ENCODE peak calls at places on chromosomes 13 and 19, in eight cellular contexts. G is ascending aorta; W is uterus; T is CD8-positive, alpha-beta memory T cell; D is cardiac muscle cell; L is stomach; H is effector memory CD4-positive, alpha-beta T cell; U is colonic mucosa. E is an unnamed sample. For H3K4me1, the result is how much of the 10 kb centered on the place peaks cover.

GRCh38 chr13:85031771-85032170 is 767.4 kb downstream of the SLITRK6 start:
- DNase-seq in G (no peak), W (no peak), T (no peak), D (no peak), L (no peak), H (no peak), U (no peak), E (no peak)

GRCh38 chr13:98286814-98287213 is 109.7 kb upstream of the RNF113B start:
- DNase-seq in G (no peak), W (no peak), T (no peak), D (no peak), L (no peak), H (no peak), U (no peak), E (no peak)

GRCh38 chr13:105957769-105958438 is 577.6 kb downstream of the EFNB2 start:
- DNase-seq in G (no peak), W (no peak), T (no peak), D (no peak), L (no peak), H (no peak), U (no peak), E (no peak)

GRCh38 chr19:1469200-1469935 is 9.6 kb downstream of the C19orf25 start:
- DNase-seq in G (no peak), W (no peak), T (no peak), D (peak), L (no peak), H (no peak), U (no peak), E (no peak)

GRCh38 chr19:10881403-10882107 is 10.2 kb downstream of the CARM1 start:
- DNase-seq in G (no peak), W (no peak), T (no peak), D (peak), L (no peak), H (no peak), U (no peak), E (no peak)

GRCh38 chr13:43136940-43137574 is 113.7 kb downstream of the DNAJC15 start:
- DNase-seq in G (no peak), W (no peak), T (no peak), D (no peak), L (no peak), H (no peak), U (no peak), E (no peak)

GRCh38 chr13:103184413-103184812 is 118.2 kb upstream of the SLC10A2 start:
- DNase-seq in G (no peak), W (no peak), T (no peak), D (no peak), L (no peak), H (no peak), U (no peak), E (no peak)

GRCh38 chr13:36919206-36919832 is 719 bp downstream of the SMAD9 start:
- DNase-seq in G (peak), W (peak), T (no peak), D (peak), L (peak), H (no peak), U (peak), E (peak)

GRCh38 chr13:92224052-92224821 is 825.8 kb downstream of the GPC5 start:
- DNase-seq in G (no peak), W (no peak), T (no peak), D (no peak), L (no peak), H (no peak), U (no peak), E (no peak)

GRCh38 chr13:20351279-20352022 is 119.3 kb upstream of the GJB6 start:
- DNase-seq in G (no peak), W (no peak), T (no peak), D (no peak), L (no peak), H (no peak), U (no peak), E (no peak)

GRCh38 chr19:7999376-7999775 is 6.1 kb downstream of the ELAVL1 start:
- DNase-seq in G (no peak), W (no peak), T (no peak), D (no peak), L (no peak), H (no peak), U (no peak), E (no peak)

GRCh38 chr19:10430505-10431253 is 10.3 kb downstream of the PDE4A start:
- DNase-seq in G (peak), W (peak), T (no peak), D (peak), L (peak), H (no peak), U (peak), E (peak)

GRCh38 chr19:54021932-54022331 is 30.5 kb downstream of the CACNG6 start:
- DNase-seq in G (no peak), W (no peak), T (no peak), D (no peak), L (no peak), H (no peak), U (no peak), E (no peak)

GRCh38 chr13:105773887-105774538 is 761.4 kb downstream of the EFNB2 start:
- DNase-seq in G (no peak), W (no peak), T (no peak), D (no peak), L (no peak), H (no peak), U (no peak), E (no peak)

GRCh38 chr13:100544866-100545683 is 43.5 kb downstream of the GGACT start:
- DNase-seq in G (peak), W (no peak), T (no peak), D (no peak), L (peak), H (no peak), U (no peak), E (peak)

GRCh38 chr13:40478775-40479174 is 187.7 kb downstream of the FOXO1 start:
- DNase-seq in G (no peak), W (no peak), T (no peak), D (no peak), L (no peak), H (no peak), U (no peak), E (no peak)

GRCh38 chr13:66665991-66666390 is 564.1 kb downstream of the PCDH9 start:
- DNase-seq in G (no peak), W (no peak), T (no peak), D (peak), L (no peak), H (no peak), U (no peak), E (peak)

GRCh38 chr13:107413005-107413404 is 802.3 kb downstream of the LIG4 start:
- DNase-seq in G (no peak), W (no peak), T (no peak), D (no peak), L (no peak), H (no peak), U (no peak), E (no peak)

GRCh38 chr13:19123502-19123901 is 58.1 kb downstream of the TUBA3C start:
- DNase-seq in G (no peak), W (no peak), T (no peak), D (no peak), L (no peak), H (no peak), U (no peak), E (no peak)

GRCh38 chr13:56755181-56755580 is 385.5 kb upstream of the PRR20A start:
- DNase-seq in G (no peak), W (no peak), T (no peak), D (peak), L (no peak), H (no peak), U (no peak), E (no peak)

GRCh38 chr19:6730153-6730804 is 7.1 kb downstream of the GPR108 start:
- DNase-seq in G (peak), W (peak), T (no peak), D (peak), L (peak), H (peak), U (peak), E (peak)

GRCh38 chr19:53553865-53554791 is 16.2 kb downstream of the ZNF331 start:
- DNase-seq in G (peak), W (peak), T (peak), D (peak), L (peak), H (peak), U (peak), E (peak)

GRCh38 chr19:55638864-55639359 is 1.9 kb upstream of the ZNF580 start:
- DNase-seq in G (no peak), W (no peak), T (peak), D (peak), L (no peak), H (no peak), U (no peak), E (peak)

GRCh38 chr19:10766681-10767201 is 48.9 kb downstream of the DNM2 start:
- DNase-seq in G (no peak), W (no peak), T (no peak), D (no peak), L (peak), H (no peak), U (no peak), E (no peak)

GRCh38 chr19:49489601-49490167 is 2.3 kb downstream of the RPL13A start:
- DNase-seq in G (no peak), W (no peak), T (no peak), D (no peak), L (no peak), H (no peak), U (no peak), E (no peak)

GRCh38 chr19:7865262-7865911 is 8.8 kb downstream of the PRR36 start:
- DNase-seq in G (no peak), W (no peak), T (no peak), D (no peak), L (no peak), H (no peak), U (no peak), E (no peak)

GRCh38 chr19:8148410-8149231 is 771 bp downstream of the FBN3 start:
- DNase-seq in G (no peak), W (no peak), T (no peak), D (peak), L (no peak), H (no peak), U (no peak), E (peak)

GRCh38 chr13:87554045-87554444 is 117.1 kb upstream of the SLITRK5 start:
- DNase-seq in G (no peak), W (no peak), T (no peak), D (no peak), L (no peak), H (no peak), U (no peak), E (no peak)

GRCh38 chr13:114125589-114125988 is 6.8 kb downstream of the RASA3 start:
- DNase-seq in G (peak), W (no peak), T (no peak), D (no peak), L (no peak), H (no peak), U (no peak), E (no peak)

GRCh38 chr13:114123876-114124275 is 8.5 kb downstream of the RASA3 start:
- DNase-seq in G (no peak), W (no peak), T (no peak), D (no peak), L (no peak), H (no peak), U (no peak), E (no peak)

GRCh38 chr13:114123448-114123847 is 9.0 kb downstream of the RASA3 start:
- DNase-seq in G (peak), W (no peak), T (no peak), D (no peak), L (no peak), H (no peak), U (no peak), E (no peak)

GRCh38 chr13:114124921-114125320 is 7.5 kb downstream of the RASA3 start:
- DNase-seq in G (peak), W (no peak), T (peak), D (no peak), L (no peak), H (peak), U (no peak), E (no peak)

GRCh38 chr13:114124486-114124885 is 7.9 kb downstream of the RASA3 start:
- DNase-seq in G (no peak), W (no peak), T (no peak), D (no peak), L (no peak), H (no peak), U (no peak), E (no peak)
- H3K4me1 ChIP-seq in G (under half), W (under half), T (half or more), D (under half), L (half or more), H (half or more), U (under half), E (half or more)

DNA sequence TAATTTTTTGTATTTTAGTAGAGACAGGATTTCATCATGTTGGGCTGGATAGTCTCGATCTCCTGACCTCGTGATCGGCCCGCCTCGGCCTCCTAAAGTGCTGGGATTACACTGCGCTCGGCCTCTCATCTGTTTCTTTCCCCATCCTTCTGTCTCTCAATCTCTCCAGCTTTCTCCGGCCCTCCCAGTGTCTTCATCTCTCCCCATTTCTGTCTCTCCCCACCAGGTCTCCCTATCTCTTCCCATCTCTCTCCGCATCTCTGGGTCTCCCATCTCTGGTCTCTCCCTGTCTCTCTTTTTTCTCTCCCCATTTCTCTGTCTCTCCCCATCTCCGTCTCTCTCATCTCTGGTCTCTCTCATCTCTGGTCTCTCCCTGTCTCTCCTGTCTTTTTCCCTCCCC is 12.2 kb upstream of the NFIX start:
- DNase-seq in G (no peak), W (no peak), T (no peak), D (no peak), L (no peak), H (no peak), U (no peak), E (no peak)
- H3K27ac ChIP-seq in G (no peak), W (peak), T (no peak), D (no peak), L (no peak), H (peak), U (no peak), E (no peak)

GRCh38 chr13:113862766-113863510 is 938 bp downstream of the GAS6 start:
- DNase-seq in G (no peak), W (peak), T (no peak), D (peak), L (peak), H (no peak), U (peak), E (peak)

GRCh38 chr13:113862191-113862765 is 1.6 kb downstream of the GAS6 start:
- DNase-seq in G (no peak), W (peak), T (no peak), D (no peak), L (no peak), H (no peak), U (peak), E (no peak)

GRCh38 chr13:113860051-113860471 is 3.8 kb downstream of the GAS6 start:
- DNase-seq in G (no peak), W (no peak), T (no peak), D (no peak), L (peak), H (no peak), U (peak), E (no peak)

GRCh38 chr13:113860579-113861432 is 3.1 kb downstream of the GAS6 start:
- DNase-seq in G (no peak), W (peak), T (no peak), D (peak), L (peak), H (no peak), U (peak), E (peak)

GRCh38 chr13:113861433-113862030 is 2.3 kb downstream of the GAS6 start:
- DNase-seq in G (no peak), W (peak), T (no peak), D (no peak), L (no peak), H (no peak), U (peak), E (no peak)
- H3K4me3 ChIP-seq in G (peak), W (no peak), T (no peak), D (no peak), L (no peak), H (no peak), U (no peak), E (peak)

GRCh38 chr19:15732388-15732787 is 4.6 kb downstream of the OR10H2 start:
- DNase-seq in G (no peak), W (no peak), T (no peak), D (no peak), L (no peak), H (no peak), U (no peak), E (no peak)
- H3K4me1 ChIP-seq in G (under half), W (under half), T (under half), D (under half), L (under half), H (under half), U (under half), E (under half)

GRCh38 chr19:30225615-30226463 is 146.3 kb upstream of the ZNF536 start:
- DNase-seq in G (no peak), W (no peak), T (no peak), D (no peak), L (no peak), H (no peak), U (no peak), E (no peak)
- H3K27ac ChIP-seq in G (no peak), W (no peak), T (no peak), D (no peak), L (peak), H (no peak), U (no peak), E (no peak)

GRCh38 chr19:22595918-22596341 is 38.2 kb upstream of the ZNF492 start:
- DNase-seq in G (peak), W (peak), T (no peak), D (no peak), L (no peak), H (no peak), U (no peak), E (no peak)
- H3K4me3 ChIP-seq in G (peak), W (no peak), T (no peak), D (no peak), L (no peak), H (no peak), U (no peak), E (no peak)

GRCh38 chr19:45816236-45817009 is 1.3 kb upstream of the RSPH6A start:
- DNase-seq in G (no peak), W (no peak), T (no peak), D (no peak), L (no peak), H (no peak), U (no peak), E (no peak)
- H3K4me1 ChIP-seq in G (under half), W (under half), T (under half), D (under half), L (under half), H (under half), U (under half), E (under half)

GRCh38 chr13:25980255-25980654 is 71.6 kb downstream of the SHISA2 start:
- DNase-seq in G (no peak), W (no peak), T (no peak), D (peak), L (no peak), H (no peak), U (no peak), E (no peak)
- H3K27ac ChIP-seq in G (no peak), W (no peak), T (no peak), D (no peak), L (no peak), H (no peak), U (no peak), E (no peak)

DNA sequence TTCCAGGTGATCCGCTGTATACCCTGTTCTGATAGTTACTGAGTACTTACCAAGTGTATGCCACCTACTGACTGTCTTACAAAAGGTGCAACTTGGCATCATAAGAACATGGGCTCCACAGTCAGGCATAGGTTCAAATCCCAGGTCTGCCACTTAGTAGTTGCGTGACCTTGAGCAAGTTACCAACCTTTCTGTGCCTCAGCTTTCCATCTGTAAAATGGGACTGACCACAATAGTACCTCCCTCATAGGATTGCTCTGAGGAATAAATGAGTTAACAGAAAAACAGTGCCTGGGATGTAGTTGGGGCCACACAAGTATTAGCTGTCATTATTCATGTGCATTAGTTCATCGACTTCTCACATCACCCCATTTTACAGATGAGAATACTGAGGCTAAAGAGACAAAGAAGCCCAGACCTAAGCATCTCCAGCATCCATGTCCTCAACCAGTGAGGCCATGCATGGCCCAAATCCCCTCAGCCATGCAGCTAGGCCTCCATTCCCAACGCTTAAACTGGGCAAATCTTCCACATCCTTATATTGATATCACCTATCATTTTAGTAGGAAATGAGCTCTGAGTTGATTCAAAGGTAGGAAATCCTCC is 51.3 kb upstream of the UBE2L5 start:
- DNase-seq in G (no peak), W (no peak), T (no peak), D (no peak), L (no peak), H (no peak), U (no peak), E (no peak)
- H3K4me3 ChIP-seq in G (no peak), W (no peak), T (peak), D (no peak), L (no peak), H (no peak), U (no peak), E (no peak)

E was measured in upper lobe of right lung.